ENCODE peak calls at places on chromosomes 2 and 18, in six cellular contexts. One of them, this sample, is unnamed.

GRCh38 chr2:178891959-178892485 is 84.8 kb upstream of the TTN start:
- DNase-seq in A549: no peak
- DNase-seq in HFF-Myc: no peak
- DNase-seq in glutamatergic neuron: no peak
- DNase-seq in MCF 10A: no peak
- DNase-seq in right atrium auricular region: no peak
- DNase-seq in this sample: no peak

GRCh38 chr2:225660262-225661091 is 261.0 kb downstream of the NYAP2 start:
- DNase-seq in A549: peak; percentile 62
- DNase-seq in HFF-Myc: no peak
- DNase-seq in glutamatergic neuron: peak; percentile 86
- DNase-seq in MCF 10A: peak; percentile 77
- DNase-seq in right atrium auricular region: peak; percentile 78
- DNase-seq in this sample: no peak

GRCh38 chr2:88005776-88006175 is 10.6 kb downstream of the RNU2-63P start:
- DNase-seq in A549: no peak
- DNase-seq in HFF-Myc: no peak
- DNase-seq in glutamatergic neuron: no peak
- DNase-seq in MCF 10A: no peak
- DNase-seq in right atrium auricular region: no peak
- DNase-seq in this sample: no peak

GRCh38 chr2:164896634-164897033 is 55.0 kb upstream of the COBLL1 start:
- DNase-seq in A549: peak; percentile 60
- DNase-seq in HFF-Myc: no peak
- DNase-seq in glutamatergic neuron: no peak
- DNase-seq in MCF 10A: peak; percentile 75
- DNase-seq in right atrium auricular region: no peak
- DNase-seq in this sample: peak; percentile 37

GRCh38 chr2:104853926-104854506 is at the start of gene POU3F3:
- DNase-seq in A549: peak; percentile 60
- DNase-seq in HFF-Myc: no peak
- DNase-seq in glutamatergic neuron: peak; percentile 94
- DNase-seq in MCF 10A: no peak
- DNase-seq in right atrium auricular region: no peak
- DNase-seq in this sample: no peak

GRCh38 chr2:145200307-145200706 is 680.4 kb upstream of the ZEB2 start:
- DNase-seq in A549: no peak
- DNase-seq in HFF-Myc: no peak
- DNase-seq in glutamatergic neuron: no peak
- DNase-seq in MCF 10A: no peak
- DNase-seq in right atrium auricular region: no peak
- DNase-seq in this sample: no peak

GRCh38 chr2:164667566-164667965 is 46.3 kb upstream of the GRB14 start:
- DNase-seq in A549: no peak
- DNase-seq in HFF-Myc: no peak
- DNase-seq in glutamatergic neuron: no peak
- DNase-seq in MCF 10A: no peak
- DNase-seq in right atrium auricular region: no peak
- DNase-seq in this sample: no peak

GRCh38 chr2:61538920-61539559 is 884 bp upstream of the XPO1 start:
- DNase-seq in A549: peak; percentile 65
- DNase-seq in HFF-Myc: peak; percentile 25
- DNase-seq in glutamatergic neuron: no peak
- DNase-seq in MCF 10A: no peak
- DNase-seq in right atrium auricular region: no peak
- DNase-seq in this sample: no peak

GRCh38 chr2:66901344-66901743 is 466.4 kb downstream of the MEIS1 start:
- DNase-seq in A549: no peak
- DNase-seq in HFF-Myc: peak; percentile 35
- DNase-seq in glutamatergic neuron: no peak
- DNase-seq in MCF 10A: no peak
- DNase-seq in right atrium auricular region: no peak
- DNase-seq in this sample: no peak

GRCh38 chr2:55883339-55883738 is 40.2 kb downstream of the EFEMP1 start:
- DNase-seq in A549: no peak
- DNase-seq in HFF-Myc: no peak
- DNase-seq in glutamatergic neuron: no peak
- DNase-seq in MCF 10A: peak; percentile 38
- DNase-seq in right atrium auricular region: no peak
- DNase-seq in this sample: no peak

GRCh38 chr2:60872510-60872928 is 8.9 kb upstream of the REL start:
- DNase-seq in A549: no peak
- DNase-seq in HFF-Myc: no peak
- DNase-seq in glutamatergic neuron: no peak
- DNase-seq in MCF 10A: no peak
- DNase-seq in right atrium auricular region: no peak
- DNase-seq in this sample: no peak

GRCh38 chr2:232887171-232887850 is 17.2 kb downstream of the SNORC start:
- DNase-seq in A549: peak; percentile 43
- DNase-seq in HFF-Myc: no peak
- DNase-seq in glutamatergic neuron: peak; percentile 24
- DNase-seq in MCF 10A: no peak
- DNase-seq in right atrium auricular region: no peak
- DNase-seq in this sample: no peak

GRCh38 chr2:20061476-20061875 is 10.0 kb upstream of the LAPTM4A start:
- DNase-seq in A549: no peak
- DNase-seq in HFF-Myc: no peak
- DNase-seq in glutamatergic neuron: no peak
- DNase-seq in MCF 10A: no peak
- DNase-seq in right atrium auricular region: no peak
- DNase-seq in this sample: no peak

GRCh38 chr18:35186491-35187034 is 54.3 kb upstream of the ZNF397 start:
- DNase-seq in A549: no peak
- DNase-seq in HFF-Myc: no peak
- DNase-seq in glutamatergic neuron: no peak
- DNase-seq in MCF 10A: no peak
- DNase-seq in right atrium auricular region: no peak
- DNase-seq in this sample: no peak

GRCh38 chr2:101409699-101410098 is 22.4 kb upstream of the CREG2 start:
- DNase-seq in A549: no peak
- DNase-seq in HFF-Myc: no peak
- DNase-seq in glutamatergic neuron: no peak
- DNase-seq in MCF 10A: no peak
- DNase-seq in right atrium auricular region: no peak
- DNase-seq in this sample: no peak

GRCh38 chr2:209727077-209727476 is 44.6 kb upstream of the UNC80 start:
- DNase-seq in A549: no peak
- DNase-seq in HFF-Myc: no peak
- DNase-seq in glutamatergic neuron: no peak
- DNase-seq in MCF 10A: no peak
- DNase-seq in right atrium auricular region: no peak
- DNase-seq in this sample: no peak

GRCh38 chr2:210546424-210547223 is 9.8 kb upstream of the CPS1 start:
- DNase-seq in A549: no peak
- DNase-seq in HFF-Myc: no peak
- DNase-seq in glutamatergic neuron: no peak
- DNase-seq in MCF 10A: no peak
- DNase-seq in right atrium auricular region: no peak
- DNase-seq in this sample: no peak

GRCh38 chr2:191691016-191691725 is 13.2 kb downstream of the NABP1 start:
- DNase-seq in A549: peak; percentile 81
- DNase-seq in HFF-Myc: peak; percentile 88
- DNase-seq in glutamatergic neuron: no peak
- DNase-seq in MCF 10A: peak; percentile 77
- DNase-seq in right atrium auricular region: no peak
- DNase-seq in this sample: peak; percentile 60

GRCh38 chr2:121098556-121098955 is 186.4 kb downstream of the TFCP2L1 start:
- DNase-seq in A549: no peak
- DNase-seq in HFF-Myc: no peak
- DNase-seq in glutamatergic neuron: no peak
- DNase-seq in MCF 10A: no peak
- DNase-seq in right atrium auricular region: no peak
- DNase-seq in this sample: no peak

GRCh38 chr2:121093735-121094520 is 191.1 kb downstream of the TFCP2L1 start:
- DNase-seq in A549: no peak
- DNase-seq in HFF-Myc: no peak
- DNase-seq in glutamatergic neuron: no peak
- DNase-seq in MCF 10A: no peak
- DNase-seq in right atrium auricular region: no peak
- DNase-seq in this sample: no peak

GRCh38 chr2:121094845-121095244 is 190.2 kb downstream of the TFCP2L1 start:
- DNase-seq in A549: no peak
- DNase-seq in HFF-Myc: no peak
- DNase-seq in glutamatergic neuron: no peak
- DNase-seq in MCF 10A: peak; percentile 38
- DNase-seq in right atrium auricular region: no peak
- DNase-seq in this sample: no peak

GRCh38 chr2:121096611-121097010 is 188.4 kb downstream of the TFCP2L1 start:
- DNase-seq in A549: no peak
- DNase-seq in HFF-Myc: no peak
- DNase-seq in glutamatergic neuron: no peak
- DNase-seq in MCF 10A: no peak
- DNase-seq in right atrium auricular region: no peak
- DNase-seq in this sample: no peak

DNA sequence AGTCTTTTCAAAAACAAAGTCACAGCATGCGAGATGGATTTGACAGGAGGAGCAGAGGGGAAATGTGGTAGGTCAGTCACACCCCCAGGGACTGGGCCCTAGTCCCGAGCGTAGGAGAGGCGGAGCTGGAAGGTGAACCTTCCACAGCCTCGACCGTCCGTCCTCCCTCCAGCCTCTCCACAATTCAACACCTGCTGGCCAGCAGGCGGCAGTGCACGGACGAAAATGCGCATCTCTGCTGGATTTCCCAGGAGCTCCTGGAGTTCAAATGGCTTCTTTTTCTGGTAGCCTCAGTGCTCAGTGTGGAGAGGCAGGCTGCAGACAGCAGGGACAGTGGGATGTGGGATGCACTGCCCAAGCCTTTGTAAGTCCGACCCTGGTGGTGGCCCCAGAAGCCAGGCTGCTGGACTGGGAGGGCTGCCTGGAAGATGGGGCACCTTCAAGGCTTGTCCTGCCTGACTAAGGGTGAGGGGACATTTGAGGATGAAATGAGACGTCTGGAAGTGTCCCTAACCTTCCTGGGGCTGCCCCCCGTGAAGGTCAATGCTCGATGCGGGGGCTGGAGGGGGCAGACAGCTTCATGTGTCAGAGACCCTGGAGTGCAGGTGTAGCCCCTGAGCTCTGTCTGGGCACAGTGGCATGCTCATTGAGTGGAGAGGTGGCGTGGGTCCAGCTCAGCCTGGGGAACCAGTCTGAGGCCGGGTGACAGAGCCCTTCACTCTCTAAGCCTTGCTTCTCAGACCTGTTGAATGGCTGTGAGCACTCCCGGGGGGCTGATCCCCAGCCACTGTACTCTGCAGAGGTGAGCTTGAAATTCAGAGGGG is 189.5 kb downstream of the TFCP2L1 start:
- DNase-seq in A549: peak; percentile 79
- DNase-seq in HFF-Myc: no peak
- DNase-seq in glutamatergic neuron: peak; percentile 82
- DNase-seq in MCF 10A: peak; percentile 81
- DNase-seq in right atrium auricular region: no peak
- DNase-seq in this sample: no peak
- TF ChIP-seq CTCF in A549: peak; percentile 78
- TF ChIP-seq CTCF in HFF-Myc: peak; percentile 80
- TF ChIP-seq CTCF in glutamatergic neuron: peak; percentile 80
- TF ChIP-seq CTCF in MCF 10A: peak; percentile 94
- TF ChIP-seq CTCF in right atrium auricular region: no peak
- TF ChIP-seq CTCF in this sample: peak; percentile 88

GRCh38 chr18:78983530-78983929 is 3.9 kb downstream of the SALL3 start:
- DNase-seq in A549: no peak
- DNase-seq in HFF-Myc: no peak
- DNase-seq in glutamatergic neuron: no peak
- DNase-seq in MCF 10A: no peak
- DNase-seq in right atrium auricular region: no peak
- DNase-seq in this sample: no peak

GRCh38 chr18:78982186-78982585 is 2.6 kb downstream of the SALL3 start:
- DNase-seq in A549: no peak
- DNase-seq in HFF-Myc: no peak
- DNase-seq in glutamatergic neuron: no peak
- DNase-seq in MCF 10A: no peak
- DNase-seq in right atrium auricular region: no peak
- DNase-seq in this sample: no peak

GRCh38 chr18:78981652-78981955 is 2.0 kb downstream of the SALL3 start:
- DNase-seq in A549: no peak
- DNase-seq in HFF-Myc: no peak
- DNase-seq in glutamatergic neuron: no peak
- DNase-seq in MCF 10A: no peak
- DNase-seq in right atrium auricular region: no peak
- DNase-seq in this sample: no peak

GRCh38 chr18:78986018-78986481 is 6.4 kb downstream of the SALL3 start:
- DNase-seq in A549: peak; percentile 21
- DNase-seq in HFF-Myc: no peak
- DNase-seq in glutamatergic neuron: peak; percentile 74
- DNase-seq in MCF 10A: peak; percentile 9
- DNase-seq in right atrium auricular region: no peak
- DNase-seq in this sample: no peak

DNA sequence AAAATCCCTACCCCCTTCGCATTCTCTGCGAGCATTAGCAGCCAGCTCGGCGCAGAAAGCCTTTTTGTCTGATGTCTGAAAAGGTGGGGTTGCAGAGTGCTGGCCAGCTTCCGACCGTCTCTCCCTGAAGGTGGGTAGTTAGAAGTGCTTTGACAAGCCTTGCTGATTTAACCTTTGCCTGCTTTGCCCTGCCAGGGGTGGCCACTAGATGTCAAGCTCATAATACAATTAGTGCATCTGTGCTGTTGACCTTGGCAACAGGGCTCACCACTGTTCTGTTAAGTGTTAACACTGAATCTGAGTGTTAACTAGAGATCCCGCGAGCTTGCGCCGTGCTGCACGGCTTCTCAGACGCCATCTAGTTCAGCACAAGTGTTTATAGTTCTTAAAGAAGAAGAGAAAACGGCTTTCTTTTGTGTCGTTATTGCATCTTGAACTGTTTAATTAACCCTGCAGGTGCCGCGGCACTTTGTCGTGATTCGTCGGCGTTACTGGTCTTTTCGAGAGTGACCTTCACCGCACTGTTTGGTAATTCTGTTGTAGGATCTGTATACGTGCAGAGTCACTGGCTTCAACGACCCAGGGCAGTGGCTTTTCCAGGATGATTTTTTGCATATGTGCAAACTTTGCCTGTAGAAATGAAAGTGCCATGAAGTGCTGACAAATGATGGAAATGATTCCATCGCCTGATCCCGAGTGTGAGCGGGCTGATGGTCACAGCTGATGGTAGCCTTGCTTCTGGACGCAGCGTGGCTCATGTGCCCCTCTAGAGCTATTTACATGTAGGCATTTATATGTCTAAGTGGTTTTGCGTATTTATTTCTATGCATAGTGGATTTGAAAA is 5.5 kb downstream of the SALL3 start:
- DNase-seq in A549: peak; percentile 28
- DNase-seq in HFF-Myc: no peak
- DNase-seq in glutamatergic neuron: peak; percentile 67
- DNase-seq in MCF 10A: peak; percentile 31
- DNase-seq in right atrium auricular region: no peak
- DNase-seq in this sample: no peak
- TF ChIP-seq CTCF in A549: no peak
- TF ChIP-seq CTCF in HFF-Myc: no peak
- TF ChIP-seq CTCF in glutamatergic neuron: peak; percentile 47
- TF ChIP-seq CTCF in MCF 10A: peak; percentile 37
- TF ChIP-seq CTCF in right atrium auricular region: no peak
- TF ChIP-seq CTCF in this sample: no peak

GRCh38 chr2:31957748-31958717 is 52.8 kb downstream of the MEMO1 start:
- DNase-seq in A549: no peak
- DNase-seq in HFF-Myc: no peak
- DNase-seq in glutamatergic neuron: no peak
- DNase-seq in MCF 10A: no peak
- DNase-seq in right atrium auricular region: no peak
- DNase-seq in this sample: no peak
- TF ChIP-seq CTCF in A549: no peak
- TF ChIP-seq CTCF in HFF-Myc: no peak
- TF ChIP-seq CTCF in glutamatergic neuron: no peak
- TF ChIP-seq CTCF in MCF 10A: no peak
- TF ChIP-seq CTCF in right atrium auricular region: no peak
- TF ChIP-seq CTCF in this sample: no peak

GRCh38 chr2:176134978-176135575 is 5.6 kb downstream of the HOXD8 start:
- DNase-seq in A549: peak; percentile 15
- DNase-seq in HFF-Myc: no peak
- DNase-seq in glutamatergic neuron: no peak
- DNase-seq in MCF 10A: no peak
- DNase-seq in right atrium auricular region: no peak
- DNase-seq in this sample: no peak
- TF ChIP-seq CTCF in A549: no peak
- TF ChIP-seq CTCF in HFF-Myc: no peak
- TF ChIP-seq CTCF in glutamatergic neuron: no peak
- TF ChIP-seq CTCF in MCF 10A: no peak
- TF ChIP-seq CTCF in right atrium auricular region: no peak
- TF ChIP-seq CTCF in this sample: peak; percentile 15

This sample was measured in AG04449.